ENCODE peak calls at places on chromosomes 12 and 14, in four cellular contexts. I, M, Z and L are unnamed samples.

GRCh38 chr12:91889970-91890369 is 255.7 kb downstream of the BTG1 start:
- DNase-seq in M (no peak), Z (no peak), I (no peak), L (no peak)

GRCh38 chr14:87656315-87656714 is 336.7 kb downstream of the GALC start:
- DNase-seq in M (no peak), Z (no peak), I (no peak), L (no peak)

GRCh38 chr14:84254205-84254788 is 1275.6 kb upstream of the FLRT2 start:
- DNase-seq in M (no peak), I (no peak), Z (no peak), L (no peak)

GRCh38 chr12:119868992-119869391 is 8.1 kb downstream of the CIT start:
- DNase-seq in M (no peak), Z (no peak), I (peak), L (no peak)

GRCh38 chr14:33062476-33062875 is 123.8 kb downstream of the NPAS3 start:
- DNase-seq in I (peak), Z (no peak), M (no peak), L (no peak)

GRCh38 chr12:82877963-82878362 is 191.3 kb downstream of the TMTC2 start:
- DNase-seq in Z (no peak), I (no peak), M (no peak), L (no peak)

GRCh38 chr14:65193891-65194290 is 91.6 kb upstream of the MAX start:
- DNase-seq in M (no peak), Z (no peak), I (no peak), L (no peak)

GRCh38 chr12:2300886-2301285 is 248.1 kb downstream of the CACNA1C start:
- DNase-seq in Z (no peak), I (no peak), M (no peak), L (no peak)

GRCh38 chr14:54465654-54466053 is 23.1 kb downstream of the GMFB start:
- DNase-seq in M (no peak), Z (no peak), I (no peak), L (no peak)

GRCh38 chr14:60515244-60515695 is 6.3 kb downstream of the SIX6 start:
- DNase-seq in Z (no peak), M (no peak), I (no peak), L (no peak)

GRCh38 chr12:47442310-47442709 is 263.5 kb downstream of the RPAP3 start:
- DNase-seq in I (no peak), Z (no peak), M (no peak), L (no peak)

GRCh38 chr12:8914716-8915526 is 612 bp downstream of the PHC1 start:
- DNase-seq in I (peak), Z (peak), M (peak), L (peak)

GRCh38 chr12:32595251-32595650 is 83.8 kb upstream of the DNM1L start:
- DNase-seq in I (peak), Z (no peak), M (no peak), L (no peak)

GRCh38 chr12:57864382-57864781 is 17.9 kb upstream of the CTDSP2 start:
- DNase-seq in I (no peak), M (no peak), Z (no peak), L (no peak)

GRCh38 chr12:27163048-27163715 is 80.8 kb upstream of the C12orf71 start:
- DNase-seq in Z (no peak), I (peak), M (no peak), L (peak)

GRCh38 chr14:64815257-64815656 is 64.5 kb downstream of the SPTB start:
- DNase-seq in I (no peak), M (no peak), Z (no peak), L (no peak)